ENCODE peak calls at places on chromosomes 7 and 10, in six cellular contexts. U is GM12878, C is A549, M is HEK293T, N is HepG2, H is K562. S is an unnamed sample.

GRCh38 chr7:25496394-25497103 is 268.3 kb upstream of the NPVF start:
- DNase-seq in C (no peak), N (no peak), U (peak; percentile 39), H (no peak), M (no peak), S (no peak)

GRCh38 chr7:76047305-76047810 is 442 bp downstream of the STYXL1 start:
- DNase-seq in N (no peak), U (no peak), M (peak; percentile 28), H (no peak), C (no peak), S (no peak)

GRCh38 chr10:124698560-124699470 is 45.4 kb downstream of the FAM53B start:
- DNase-seq in M (no peak), H (no peak), C (no peak), U (no peak), N (no peak), S (no peak)

GRCh38 chr7:4151926-4152549 is 530.1 kb upstream of the FOXK1 start:
- DNase-seq in H (no peak), N (no peak), U (no peak), M (no peak), C (no peak), S (no peak)

GRCh38 chr7:94509264-94509878 is at the start of gene CASD1:
- DNase-seq in N (peak; percentile 33), M (peak; percentile 14), H (no peak), C (peak; percentile 54), U (no peak), S (peak; percentile 1)

GRCh38 chr7:33862946-33863814 is 42.2 kb upstream of the BMPER start:
- DNase-seq in H (no peak), N (no peak), M (no peak), C (no peak), U (no peak), S (no peak)

GRCh38 chr7:75650062-75650461 is 88.7 kb downstream of the HIP1 start:
- DNase-seq in M (no peak), N (no peak), C (peak; percentile 51), H (peak; percentile 42), U (no peak), S (no peak)

GRCh38 chr7:104126411-104126841 is 81.4 kb downstream of the ORC5 start:
- DNase-seq in H (no peak), M (no peak), N (no peak), U (no peak), C (no peak), S (no peak)

GRCh38 chr10:75400769-75401568 is 595 bp downstream of the ZNF503 start:
- DNase-seq in C (peak; percentile 64), N (no peak), H (no peak), M (no peak), U (no peak), S (peak; percentile 56)

GRCh38 chr7:143490719-143491306 is 13.1 kb downstream of the TAS2R41 start:
- DNase-seq in C (peak; percentile 45), H (peak; percentile 52), M (peak; percentile 52), N (peak; percentile 30), U (no peak), S (no peak)
- TF ChIP-seq BHLHE40 in C (no peak), H (no peak), M (no peak), N (no peak), U (no peak), S (no peak)

DNA sequence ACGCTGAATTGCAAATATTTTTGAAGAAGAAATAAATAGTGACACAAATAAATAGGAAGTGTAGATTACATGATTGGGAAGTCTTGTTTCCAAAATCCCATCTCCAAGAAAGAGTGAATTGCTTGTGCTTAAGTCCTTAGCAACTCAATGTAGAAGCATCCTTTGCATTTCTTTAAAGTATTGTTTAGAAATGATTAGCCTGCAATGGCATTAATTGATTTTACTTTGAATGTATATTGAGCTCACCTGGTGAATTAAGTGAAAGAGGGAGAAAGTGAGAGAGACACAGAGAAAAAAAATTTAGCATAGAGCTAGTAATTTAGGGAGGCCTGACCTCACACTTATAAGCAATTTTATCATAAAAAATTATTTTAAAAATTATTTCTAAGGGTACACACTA is 49.0 kb upstream of the PCLO start:
- DNase-seq in H (no peak), M (no peak), U (no peak), N (no peak), C (no peak), S (no peak)
- TF ChIP-seq BHLHE40 in H (no peak), M (no peak), U (no peak), N (no peak), C (no peak), S (no peak)

DNA sequence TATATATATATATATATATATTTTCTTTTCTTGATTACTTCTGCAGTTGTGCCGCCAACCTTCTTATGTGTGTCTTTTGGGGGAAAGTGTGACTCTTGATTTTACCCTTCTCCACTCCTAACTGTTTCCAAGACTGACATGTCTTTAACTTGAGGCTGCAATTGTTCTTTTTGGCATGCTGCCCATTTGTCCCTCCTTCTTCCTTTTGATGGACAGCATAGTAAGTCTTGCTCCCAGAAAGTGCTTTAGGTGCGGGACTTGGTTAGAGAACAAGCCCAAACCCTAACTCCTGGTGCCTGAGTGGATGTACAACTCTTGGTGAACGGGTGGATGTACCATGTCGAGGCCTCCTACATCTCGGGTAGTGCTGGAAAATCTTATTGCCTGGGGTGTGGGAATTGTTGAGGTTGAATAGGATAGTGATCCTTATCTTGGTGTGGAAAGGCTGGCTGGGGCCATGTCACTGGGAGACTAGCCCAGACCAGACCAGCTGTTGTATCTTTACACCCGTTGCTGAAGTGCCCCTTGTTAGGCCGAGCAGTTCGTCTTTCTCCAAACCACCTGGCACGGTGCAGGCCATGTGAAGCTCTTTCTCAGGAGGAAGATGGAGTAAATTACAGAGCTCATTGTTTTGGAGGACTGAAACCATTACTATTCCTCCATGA is 16.3 kb downstream of the TCF7L2 start:
- DNase-seq in C (no peak), N (no peak), H (no peak), M (no peak), U (no peak), S (no peak)
- TF ChIP-seq BHLHE40 in C (no peak), N (no peak), H (no peak), M (no peak), U (no peak), S (no peak)

DNA sequence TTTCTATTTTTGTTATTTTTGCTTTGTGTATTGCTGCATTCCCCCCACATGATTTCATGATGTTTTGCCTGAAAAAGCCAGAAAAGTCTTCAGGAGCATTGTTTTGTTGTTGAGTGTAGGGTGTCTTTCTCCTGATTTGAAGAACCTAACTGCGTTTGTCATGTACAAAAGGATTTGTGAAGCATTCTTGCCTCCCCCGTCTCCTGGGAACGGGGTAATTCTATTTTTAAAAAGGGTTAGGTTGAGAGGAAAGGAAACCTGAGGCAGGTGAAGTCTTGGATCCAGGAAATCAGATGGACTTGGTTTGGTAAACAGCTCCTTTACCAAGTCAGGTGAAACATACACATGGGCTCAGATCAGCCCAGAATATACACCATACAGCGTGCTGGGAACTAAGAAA is 26.0 kb upstream of the BTBD16 start:
- DNase-seq in M (no peak), U (no peak), C (no peak), H (no peak), N (no peak), S (no peak)
- TF ChIP-seq BHLHE40 in M (no peak), U (no peak), C (no peak), H (no peak), N (no peak), S (no peak)

GRCh38 chr10:56745490-56745889 is 384.4 kb upstream of the ZWINT start:
- DNase-seq in U (no peak), N (no peak), H (no peak), C (no peak), M (no peak), S (no peak)
- TF ChIP-seq BHLHE40 in U (no peak), N (no peak), H (no peak), C (no peak), M (no peak), S (no peak)

DNA sequence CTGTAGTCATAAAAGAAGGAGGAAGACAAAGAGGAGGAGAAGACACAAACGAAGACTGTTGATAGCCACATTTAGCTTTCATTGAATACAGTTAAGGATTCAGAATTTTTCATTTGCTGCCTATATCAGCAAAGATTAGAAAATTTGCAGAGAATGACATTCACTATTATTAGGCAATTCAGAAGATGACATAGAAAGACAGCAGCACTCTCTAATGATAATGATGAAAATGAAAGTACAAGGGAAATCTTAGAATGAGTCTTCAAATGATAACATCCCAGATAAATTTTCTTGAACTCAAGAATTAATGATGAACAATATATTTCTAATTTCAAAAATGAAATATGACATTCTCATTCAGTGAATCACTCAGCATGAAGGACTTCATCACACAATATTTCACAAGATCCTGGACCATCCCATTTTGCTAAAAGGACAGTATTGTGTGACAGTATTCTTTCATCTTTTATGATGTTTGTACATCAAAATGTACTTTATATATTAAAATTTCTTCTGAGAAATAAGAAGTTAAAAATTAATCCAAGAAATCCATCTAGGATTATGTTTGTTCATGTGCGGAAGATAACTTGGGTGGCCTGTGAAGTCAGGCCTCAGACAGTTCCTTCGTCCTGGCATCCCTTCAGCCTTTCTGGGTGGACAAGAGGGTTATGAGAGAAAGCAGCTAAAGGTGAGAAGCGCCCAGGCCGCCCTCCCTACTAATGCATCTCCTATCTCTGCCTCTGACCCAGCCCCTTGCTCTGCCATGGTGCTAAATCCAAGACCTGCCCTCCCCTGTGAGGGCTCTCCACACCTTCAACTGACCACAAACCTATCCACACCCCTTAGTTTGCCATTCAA is 47.4 kb upstream of the CAMK2B start:
- DNase-seq in N (no peak), M (no peak), H (peak; percentile 7), C (peak; percentile 38), U (no peak), S (no peak)
- TF ChIP-seq BHLHE40 in N (no peak), M (no peak), H (no peak), C (no peak), U (no peak), S (no peak)